ENCODE peak calls at places on chromosomes 11 and 22, in five cellular contexts. Y, H, M, E and K are unnamed samples. For H3K27me3, the result is how much of the 10 kb centered on the place peaks cover.

GRCh38 chr11:11313426-11313825 is 39.6 kb downstream of the CSNK2A3 start:
- DNase-seq in E (peak), M (no peak), H (no peak), Y (no peak), K (no peak)

GRCh38 chr11:3807856-3808845 is at the start of gene PGAP2:
- DNase-seq in Y (peak), H (peak), E (no peak), M (peak), K (peak)

GRCh38 chr22:41915035-41915782 is at the start of gene SHISA8:
- DNase-seq in E (no peak), H (no peak), Y (peak), M (peak), K (peak)

GRCh38 chr22:40976866-40977700 is 25.9 kb downstream of the RBX1 start:
- DNase-seq in H (no peak), Y (no peak), E (no peak), M (no peak), K (no peak)

GRCh38 chr11:45282070-45282469 is 4.1 kb downstream of the SYT13 start:
- DNase-seq in Y (no peak), H (no peak), E (no peak), M (no peak), K (no peak)

GRCh38 chr11:125423247-125423849 is 72.7 kb downstream of the FEZ1 start:
- DNase-seq in E (no peak), M (no peak), H (no peak), Y (no peak), K (no peak)

GRCh38 chr11:79939111-79939510 is 498.3 kb upstream of the TENM4 start:
- DNase-seq in E (no peak), H (no peak), Y (no peak), M (no peak), K (no peak)

GRCh38 chr22:17829691-17830040 is 55.4 kb upstream of the BID start:
- DNase-seq in H (no peak), E (no peak), M (no peak), Y (no peak), K (no peak)

GRCh38 chr11:2730323-2731284 is 30.8 kb upstream of the KCNQ1OT1 start:
- DNase-seq in Y (no peak), M (no peak), E (no peak), H (no peak), K (no peak)

GRCh38 chr22:26416670-26417270 is 12.3 kb upstream of the ASPHD2 start:
- DNase-seq in E (no peak), H (no peak), M (no peak), Y (no peak), K (peak)

GRCh38 chr11:124405611-124406010 is 6.8 kb upstream of the OR8B3 start:
- DNase-seq in E (no peak), M (no peak), H (no peak), Y (no peak), K (no peak)

GRCh38 chr22:45612451-45612901 is 59.2 kb upstream of the ATXN10 start:
- DNase-seq in M (peak), H (peak), Y (peak), E (peak), K (peak)

GRCh38 chr11:18705651-18706281 is 7.2 kb downstream of the TMEM86A start:
- DNase-seq in M (peak), H (peak), Y (peak), E (no peak), K (peak)

GRCh38 chr11:83157755-83158473 is 983 bp downstream of the PCF11 start:
- DNase-seq in H (peak), M (peak), E (no peak), Y (peak), K (peak)

GRCh38 chr11:75428301-75428724 is 4.7 kb downstream of the KLHL35 start:
- DNase-seq in Y (peak), E (peak), H (peak), M (peak), K (peak)

GRCh38 chr11:3368199-3368598 is 10.7 kb downstream of the ZNF195 start:
- DNase-seq in M (no peak), H (no peak), E (no peak), Y (no peak), K (no peak)

GRCh38 chr22:45441158-45441557 is 27.7 kb downstream of the RIBC2 start:
- DNase-seq in E (no peak), Y (peak), M (peak), H (peak), K (peak)

GRCh38 chr22:26608129-26608528 is 9.7 kb downstream of the CRYBB1 start:
- DNase-seq in M (no peak), E (no peak), H (no peak), Y (no peak), K (no peak)

GRCh38 chr22:47001288-47001687 is 238.8 kb downstream of the TBC1D22A start:
- DNase-seq in H (no peak), E (no peak), M (no peak), Y (no peak), K (no peak)

GRCh38 chr11:73389134-73389525 is 12.9 kb downstream of the RELT start:
- DNase-seq in M (no peak), Y (no peak), E (no peak), H (no peak), K (peak)

GRCh38 chr22:42996646-42997365 is 18.1 kb downstream of the PACSIN2 start:
- DNase-seq in H (no peak), Y (no peak), E (no peak), M (no peak), K (no peak)

GRCh38 chr11:23288001-23288783 is 427.9 kb upstream of the CCDC179 start:
- DNase-seq in H (no peak), Y (no peak), E (no peak), M (no peak), K (no peak)

GRCh38 chr11:16928052-16928451 is 86.2 kb downstream of the PLEKHA7 start:
- DNase-seq in Y (no peak), M (no peak), E (no peak), H (no peak), K (no peak)

GRCh38 chr22:47370448-47371262 is 608.2 kb downstream of the TBC1D22A start:
- DNase-seq in M (no peak), H (no peak), E (no peak), Y (no peak), K (no peak)

GRCh38 chr11:73216466-73216865 is 1.6 kb upstream of the P2RY2 start:
- DNase-seq in M (no peak), E (peak), Y (no peak), H (no peak), K (no peak)

GRCh38 chr22:32378703-32379272 is 21.1 kb downstream of the RFPL3 start:
- DNase-seq in M (no peak), Y (peak), H (no peak), E (no peak), K (no peak)

GRCh38 chr11:5258543-5259262 is 4.1 kb upstream of the HBG2 start:
- DNase-seq in Y (no peak), M (no peak), H (no peak), E (no peak), K (no peak)

GRCh38 chr22:40247976-40248375 is 70.3 kb downstream of the TNRC6B start:
- DNase-seq in E (no peak), Y (no peak), M (no peak), H (no peak), K (no peak)

GRCh38 chr11:95426823-95427462 is 195.9 kb upstream of the SESN3 start:
- DNase-seq in M (no peak), E (no peak), H (no peak), Y (no peak), K (no peak)

GRCh38 chr11:76622481-76623094 is 48.0 kb downstream of the LRRC32 start:
- DNase-seq in Y (no peak), H (no peak), M (no peak), E (no peak), K (no peak)

GRCh38 chr11:118674094-118674460 is 5.4 kb downstream of the TREH start:
- DNase-seq in M (no peak), Y (no peak), H (no peak), E (no peak), K (no peak)

GRCh38 chr11:118672865-118673264 is 6.6 kb downstream of the TREH start:
- DNase-seq in E (no peak), Y (no peak), M (no peak), H (no peak), K (no peak)

GRCh38 chr11:118671254-118671653 is 8.2 kb downstream of the TREH start:
- DNase-seq in E (no peak), H (no peak), Y (no peak), M (no peak), K (no peak)

GRCh38 chr11:118670063-118670462 is 9.4 kb downstream of the TREH start:
- DNase-seq in M (no peak), H (no peak), E (no peak), Y (no peak), K (no peak)

GRCh38 chr11:118673361-118674093 is 5.9 kb downstream of the TREH start:
- DNase-seq in M (no peak), Y (no peak), E (no peak), H (no peak), K (no peak)
- H3K27me3 ChIP-seq in M (under half), Y (under half), E (under half), H (under half), K (under half)

DNA sequence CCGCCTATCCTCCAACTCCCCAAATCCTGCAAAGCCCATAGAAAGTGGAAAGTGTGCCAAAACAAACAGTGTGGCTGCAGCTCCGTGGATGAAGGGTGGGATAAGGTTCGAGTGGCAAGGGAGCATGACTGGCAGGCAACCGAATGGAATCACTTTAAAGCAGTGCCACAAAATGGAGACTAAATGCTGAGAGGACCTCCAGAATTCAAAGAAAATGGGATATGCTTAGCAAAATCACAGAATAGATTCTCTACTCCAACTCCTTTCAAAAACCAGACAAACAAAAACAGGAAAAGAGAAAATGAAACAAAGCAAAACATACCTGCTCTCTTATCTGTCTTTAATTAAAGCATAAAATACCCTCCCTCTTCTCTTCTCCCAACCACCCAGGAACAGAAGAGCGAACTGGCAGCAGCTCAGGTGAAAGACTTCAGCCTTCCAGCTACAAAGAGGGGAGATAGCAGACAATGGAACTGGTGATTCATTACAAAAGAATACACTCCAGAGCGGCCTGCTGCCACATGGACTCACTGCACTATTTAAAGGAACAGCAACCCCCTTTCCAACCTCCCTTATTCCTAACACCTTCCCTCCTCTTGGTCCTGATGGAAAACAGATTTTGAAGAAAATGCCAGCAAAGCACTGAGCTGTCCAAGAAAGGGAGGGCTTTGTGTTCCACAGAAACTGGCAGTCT is 118.5 kb downstream of the APOL5 start:
- DNase-seq in H (peak), M (peak), E (no peak), Y (peak), K (peak)
- H3K4me3 ChIP-seq in H (peak), M (peak), E (peak), Y (peak), K (peak)

GRCh38 chr11:116512841-116513240 is 259.9 kb downstream of the BUD13 start:
- DNase-seq in E (no peak), Y (no peak), M (no peak), H (no peak), K (no peak)
- H3K27me3 ChIP-seq in E (under half), Y (under half), M (half or more), H (under half), K (under half)

GRCh38 chr22:37630839-37631435 is 8.5 kb upstream of the SH3BP1 start:
- DNase-seq in M (no peak), Y (peak), H (no peak), E (no peak), K (no peak)
- H3K4me3 ChIP-seq in M (no peak), Y (no peak), H (no peak), E (no peak), K (no peak)

DNA sequence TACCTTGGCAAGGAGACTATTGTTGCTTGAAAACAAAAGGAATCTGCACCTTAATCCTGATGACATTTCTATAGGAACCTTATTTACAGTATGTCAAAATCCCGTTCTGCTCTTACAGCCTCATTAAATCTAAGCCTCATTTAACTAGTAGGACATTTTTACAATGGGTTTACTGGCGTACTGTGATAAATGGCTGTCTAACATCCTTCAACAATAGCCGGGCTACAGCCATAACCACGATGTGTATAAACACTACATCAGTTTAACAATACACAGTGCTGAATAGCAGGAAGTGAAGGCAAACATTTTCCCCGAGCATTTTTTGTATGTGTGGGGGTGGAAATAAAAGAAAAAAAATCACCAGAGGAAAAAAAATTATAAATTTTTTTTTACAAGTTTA is 131.2 kb downstream of the ARL14EP start:
- DNase-seq in H (no peak), E (no peak), M (no peak), Y (no peak), K (no peak)
- H3K27me3 ChIP-seq in H (under half), E (under half), M (under half), Y (under half), K (under half)

GRCh38 chr11:130452171-130452570 is 3.7 kb downstream of the ADAMTS15 start:
- DNase-seq in M (no peak), E (no peak), Y (no peak), H (no peak), K (no peak)
- H3K4me3 ChIP-seq in M (peak), E (peak), Y (no peak), H (no peak), K (peak)

DNA sequence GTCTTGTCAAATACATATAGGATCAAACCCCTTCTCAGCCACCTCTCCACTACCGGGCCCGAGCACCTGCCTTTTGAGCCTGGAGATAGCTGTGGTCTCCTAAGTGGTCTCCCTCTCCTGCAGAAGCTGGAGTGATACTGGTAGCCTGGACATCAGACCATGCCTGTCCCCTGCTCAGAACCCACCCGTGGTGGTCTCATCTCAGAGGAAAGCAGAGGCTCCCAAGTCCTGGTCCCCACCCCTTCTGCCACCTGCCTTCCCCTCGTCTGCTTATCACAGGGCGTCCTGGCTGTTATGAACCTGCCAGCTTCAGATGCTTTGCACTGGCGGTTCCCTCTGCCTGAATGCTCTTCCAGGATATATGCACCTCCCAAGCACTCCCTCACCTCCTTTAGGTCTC is 50.5 kb upstream of the EIF3D start:
- DNase-seq in M (no peak), E (no peak), H (no peak), Y (no peak), K (no peak)
- H3K27me3 ChIP-seq in M (half or more), E (under half), H (under half), Y (under half), K (under half)